ENCODE peak calls at places on chromosome 21, in seven cellular contexts. A, I, R, N, G, B and Y are unnamed samples.

GRCh38 chr21:40049031-40049958 is 182.1 kb downstream of the PCP4 start:
- DNase-seq in B (no peak), R (no peak), N (no peak), A (no peak), I (no peak), G (no peak), Y (peak; percentile 22)

GRCh38 chr21:25563399-25564116 is 43.7 kb downstream of the MRPL39 start:
- DNase-seq in R (no peak), B (peak; percentile 53), I (no peak), N (no peak), A (no peak), G (no peak), Y (peak; percentile 8)

GRCh38 chr21:27363719-27364479 is 397.0 kb upstream of the ADAMTS5 start:
- DNase-seq in N (no peak), G (no peak), B (no peak), R (no peak), I (no peak), A (no peak), Y (peak; percentile 31)

GRCh38 chr21:15730484-15731242 is 881 bp downstream of the USP25 start:
- DNase-seq in A (no peak), I (no peak), R (peak; percentile 34), G (peak; percentile 39), N (no peak), B (peak; percentile 16), Y (no peak)

GRCh38 chr21:38950388-38951094 is 144.8 kb downstream of the ETS2 start:
- DNase-seq in A (no peak), B (peak; percentile 47), R (no peak), G (peak; percentile 87), N (no peak), I (peak; percentile 48), Y (no peak)

GRCh38 chr21:15057290-15057689 is 7.5 kb downstream of the NRIP1 start:
- DNase-seq in A (no peak), I (no peak), B (no peak), N (no peak), G (peak; percentile 62), R (no peak), Y (no peak)

GRCh38 chr21:46661211-46661625 is 25.7 kb downstream of the PRMT2 start:
- DNase-seq in I (peak; percentile 85), N (peak; percentile 60), G (peak; percentile 54), B (peak; percentile 89), A (peak; percentile 79), R (peak; percentile 61), Y (peak; percentile 85)

GRCh38 chr21:15521644-15522001 is 208.2 kb upstream of the USP25 start:
- DNase-seq in B (no peak), N (no peak), G (no peak), R (no peak), A (no peak), I (no peak), Y (no peak)

GRCh38 chr21:45618287-45618686 is 25.2 kb upstream of the PCBP3 start:
- DNase-seq in N (no peak), G (no peak), B (peak; percentile 40), R (no peak), A (peak; percentile 99), I (peak; percentile 50), Y (peak; percentile 48)

GRCh38 chr21:30463713-30464112 is 16.5 kb downstream of the KRTAP19-1 start:
- DNase-seq in B (no peak), I (peak; percentile 2), A (no peak), G (no peak), N (no peak), R (no peak), Y (no peak)
- TF ChIP-seq CTCF in B (no peak), I (peak; percentile 52), A (peak; percentile 66), G (no peak), N (peak; percentile 9), R (peak; percentile 36), Y (peak; percentile 15)

GRCh38 chr21:29022141-29022540 is 2.3 kb upstream of the USP16 start:
- DNase-seq in R (no peak), A (no peak), G (no peak), I (no peak), N (no peak), B (no peak), Y (no peak)

GRCh38 chr21:29018540-29018939 is 609 bp downstream of the RWDD2B start:
- DNase-seq in G (no peak), A (no peak), I (peak; percentile 35), R (no peak), N (no peak), B (peak; percentile 20), Y (peak; percentile 22)

DNA sequence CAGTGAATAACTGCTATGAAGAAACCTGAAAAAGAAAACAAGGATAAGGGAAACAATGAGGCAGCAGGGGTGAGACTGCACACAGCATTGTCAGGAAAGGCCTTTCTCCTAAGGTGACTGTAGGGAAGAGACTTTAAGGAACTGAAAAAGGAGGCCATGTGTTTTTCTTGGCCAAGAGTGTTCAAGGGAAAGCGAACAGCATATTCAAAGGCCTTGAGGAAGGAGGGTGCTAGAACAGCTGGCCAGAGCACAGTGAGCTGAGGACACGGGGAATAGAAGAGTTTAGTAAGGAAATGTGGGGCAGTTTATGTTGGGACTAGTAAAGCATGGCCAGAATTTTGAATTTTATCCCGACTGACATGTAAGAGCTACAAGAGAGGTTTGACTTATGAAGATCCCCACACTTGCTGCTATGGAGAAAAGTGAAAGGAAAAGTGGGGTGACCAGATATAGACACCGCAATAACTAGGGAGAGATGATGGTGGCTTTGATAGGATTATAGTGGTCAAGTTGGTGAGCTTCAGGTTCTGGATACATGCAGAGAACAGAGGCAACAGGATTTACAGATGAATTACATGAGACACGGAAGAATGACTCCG is 1.4 kb downstream of the RWDD2B start:
- DNase-seq in B (no peak), R (no peak), A (no peak), G (no peak), N (no peak), I (no peak), Y (no peak)
- H3K4me3 ChIP-seq in B (peak overlapping the region; percentile 87), R (no peak overlapping the region), A (no peak overlapping the region), G (no peak overlapping the region), N (peak overlapping the region; percentile 80), I (peak overlapping the region; percentile 87), Y (peak overlapping the region; percentile 92)

GRCh38 chr21:44334637-44335030 is 4.6 kb downstream of the CFAP410 start:
- DNase-seq in N (no peak), G (no peak), A (no peak), I (no peak), B (no peak), R (no peak), Y (no peak)

GRCh38 chr21:44338971-44339910 is at the start of gene CFAP410:
- DNase-seq in A (peak; percentile 97), I (peak; percentile 89), N (peak; percentile 94), B (peak; percentile 94), R (peak; percentile 94), G (peak; percentile 91), Y (peak; percentile 95)

GRCh38 chr21:44337428-44337827 is 1.8 kb downstream of the CFAP410 start:
- DNase-seq in I (no peak), G (no peak), B (peak; percentile 33), N (no peak), A (no peak), R (no peak), Y (peak; percentile 46)

GRCh38 chr21:44335266-44336059 is 3.7 kb downstream of the CFAP410 start:
- DNase-seq in A (no peak), G (no peak), B (no peak), R (no peak), N (no peak), I (no peak), Y (no peak)

GRCh38 chr21:44337941-44338895 is 972 bp downstream of the CFAP410 start:
- DNase-seq in A (peak; percentile 82), G (peak; percentile 75), N (peak; percentile 61), B (peak; percentile 64), I (peak; percentile 52), R (peak; percentile 76), Y (peak; percentile 54)
- TF ChIP-seq CTCF in A (peak; percentile 70), G (peak; percentile 29), N (peak; percentile 57), B (peak; percentile 46), I (peak; percentile 33), R (peak; percentile 19), Y (peak; percentile 56)

DNA sequence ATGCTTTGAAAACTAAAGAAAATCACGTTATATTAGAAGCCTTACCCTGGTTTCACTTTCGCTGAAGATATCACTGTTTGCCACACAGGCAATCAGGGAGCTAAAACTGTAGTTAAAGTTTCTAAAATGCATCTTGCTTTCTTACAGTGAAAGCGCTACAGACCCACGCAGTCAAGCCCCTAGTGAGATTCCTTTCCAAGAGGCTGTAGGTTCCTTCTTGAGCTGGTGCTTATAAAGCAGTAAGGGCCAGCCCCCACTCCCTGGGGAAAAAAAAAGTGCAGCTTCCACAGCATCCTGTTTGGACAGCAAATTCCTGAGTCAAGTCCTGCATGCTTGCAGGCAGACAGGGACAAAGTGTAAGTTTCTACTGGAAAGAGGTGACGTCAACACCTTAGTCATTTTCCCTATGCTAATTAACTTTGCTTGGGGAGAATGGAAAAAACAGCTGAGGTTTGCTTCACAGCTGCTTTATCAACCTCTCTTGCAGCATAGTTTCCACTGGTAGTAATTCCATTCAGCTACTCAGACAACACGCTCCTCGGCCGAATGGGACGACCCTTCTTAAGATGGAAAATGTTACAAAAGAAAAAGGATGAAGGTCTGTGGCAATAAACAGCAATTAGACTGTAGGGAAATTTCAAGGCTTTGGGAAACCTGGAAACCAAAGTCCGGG is 14.7 kb upstream of the KCNE1 start:
- DNase-seq in I (peak; percentile 100), B (peak; percentile 100), R (peak; percentile 81), A (no peak), N (peak; percentile 72), G (peak; percentile 82), Y (peak; percentile 100)
- H3K4me3 ChIP-seq in I (peak overlapping the region; percentile 61), B (peak overlapping the region; percentile 88), R (no peak overlapping the region), A (no peak overlapping the region), N (peak overlapping the region; percentile 62), G (peak overlapping the region; percentile 28), Y (peak overlapping the region; percentile 56)

DNA sequence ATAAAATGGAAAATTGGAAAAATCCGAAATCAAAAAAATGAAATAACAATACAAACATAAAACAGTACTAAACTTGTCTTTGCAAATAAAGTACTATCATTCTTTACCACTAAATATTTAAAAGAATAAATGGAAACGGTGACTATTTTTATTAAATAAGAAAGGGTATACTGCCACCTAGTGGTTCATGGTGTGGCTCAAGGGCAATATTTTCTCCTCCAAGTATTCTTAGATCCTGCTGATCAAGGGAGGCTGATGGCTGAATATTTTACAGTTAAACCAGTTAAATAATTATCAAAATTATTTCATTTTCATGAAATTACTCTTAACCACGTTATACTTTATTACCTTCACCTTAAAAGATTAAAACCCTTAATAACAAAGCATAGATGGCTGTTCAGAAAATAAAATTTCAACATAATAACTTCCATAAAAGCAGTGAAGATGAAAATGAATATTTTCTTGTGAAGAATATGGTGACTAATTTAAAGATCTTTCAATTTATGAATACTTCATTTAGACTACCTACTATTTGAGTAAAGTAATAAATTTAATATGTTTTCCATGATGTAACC is 1793.9 kb downstream of the NCAM2 start:
- DNase-seq in B (peak; percentile 65), N (no peak), A (peak; percentile 11), I (peak; percentile 28), R (peak; percentile 30), G (peak; percentile 18), Y (peak; percentile 37)
- TF ChIP-seq CTCF in B (peak; percentile 63), N (peak; percentile 86), A (peak; percentile 26), I (peak; percentile 45), R (peak; percentile 96), G (peak; percentile 84), Y (peak; percentile 68)